ENCODE peak calls at places on chromosome 7, in five cellular contexts. One of them, this sample, is unnamed. For H3K9me3 and H3K4me1, the result is how much of the 10 kb centered on the place peaks cover.

GRCh38 chr7:129644634-129645230 is 33.2 kb downstream of the NRF1 start:
- DNase-seq in esophagus squamous epithelium: no peak
- DNase-seq in adrenal gland: no peak
- DNase-seq in stomach: no peak
- DNase-seq in IMR-90: peak
- DNase-seq in this sample: no peak

GRCh38 chr7:18221377-18222290 is 194.0 kb upstream of the PRPS1L1 start:
- DNase-seq in esophagus squamous epithelium: no peak
- DNase-seq in adrenal gland: no peak
- DNase-seq in stomach: no peak
- DNase-seq in IMR-90: peak
- DNase-seq in this sample: no peak

GRCh38 chr7:4158406-4158805 is 523.7 kb upstream of the FOXK1 start:
- DNase-seq in esophagus squamous epithelium: no peak
- DNase-seq in adrenal gland: no peak
- DNase-seq in stomach: no peak
- DNase-seq in IMR-90: no peak
- DNase-seq in this sample: no peak

GRCh38 chr7:140810830-140811556 is 113.7 kb downstream of the BRAF start:
- DNase-seq in esophagus squamous epithelium: no peak
- DNase-seq in adrenal gland: peak
- DNase-seq in stomach: peak
- DNase-seq in IMR-90: peak
- DNase-seq in this sample: peak

GRCh38 chr7:73833251-73833919 is 2.6 kb downstream of the CLDN4 start:
- DNase-seq in esophagus squamous epithelium: no peak
- DNase-seq in adrenal gland: no peak
- DNase-seq in stomach: no peak
- DNase-seq in IMR-90: no peak
- DNase-seq in this sample: peak

GRCh38 chr7:127135871-127136485 is 116.8 kb downstream of the GRM8 start:
- DNase-seq in esophagus squamous epithelium: no peak
- DNase-seq in adrenal gland: no peak
- DNase-seq in stomach: no peak
- DNase-seq in IMR-90: no peak
- DNase-seq in this sample: no peak

GRCh38 chr7:113159746-113160339 is 41.5 kb upstream of the SMIM30 start:
- DNase-seq in esophagus squamous epithelium: no peak
- DNase-seq in adrenal gland: no peak
- DNase-seq in stomach: no peak
- DNase-seq in IMR-90: peak
- DNase-seq in this sample: peak

GRCh38 chr7:129599174-129599573 is 12.3 kb upstream of the NRF1 start:
- DNase-seq in esophagus squamous epithelium: no peak
- DNase-seq in adrenal gland: no peak
- DNase-seq in stomach: no peak
- DNase-seq in IMR-90: no peak
- DNase-seq in this sample: no peak

GRCh38 chr7:41584746-41585145 is 118.1 kb downstream of the INHBA start:
- DNase-seq in esophagus squamous epithelium: no peak
- DNase-seq in adrenal gland: no peak
- DNase-seq in stomach: no peak
- DNase-seq in IMR-90: peak
- DNase-seq in this sample: no peak

GRCh38 chr7:5295039-5296014 is 12.6 kb downstream of the SLC29A4 start:
- DNase-seq in esophagus squamous epithelium: no peak
- DNase-seq in adrenal gland: no peak
- DNase-seq in stomach: no peak
- DNase-seq in IMR-90: no peak
- DNase-seq in this sample: no peak

GRCh38 chr7:129740574-129740973 is 129.1 kb downstream of the NRF1 start:
- DNase-seq in esophagus squamous epithelium: no peak
- DNase-seq in adrenal gland: no peak
- DNase-seq in stomach: no peak
- DNase-seq in IMR-90: no peak
- DNase-seq in this sample: no peak

GRCh38 chr7:5429857-5430611 is 6.4 kb upstream of the TNRC18 start:
- DNase-seq in esophagus squamous epithelium: no peak
- DNase-seq in adrenal gland: peak
- DNase-seq in stomach: peak
- DNase-seq in IMR-90: peak
- DNase-seq in this sample: no peak

GRCh38 chr7:424961-425793 is 94.5 kb downstream of the PDGFA start:
- DNase-seq in esophagus squamous epithelium: no peak
- DNase-seq in adrenal gland: peak
- DNase-seq in stomach: no peak
- DNase-seq in IMR-90: no peak
- DNase-seq in this sample: no peak

GRCh38 chr7:45211066-45211465 is 53.5 kb downstream of the RAMP3 start:
- DNase-seq in esophagus squamous epithelium: no peak
- DNase-seq in adrenal gland: peak
- DNase-seq in stomach: no peak
- DNase-seq in IMR-90: no peak
- DNase-seq in this sample: no peak

GRCh38 chr7:112864380-112864779 is 74.2 kb upstream of the TMEM168 start:
- DNase-seq in esophagus squamous epithelium: no peak
- DNase-seq in adrenal gland: no peak
- DNase-seq in stomach: no peak
- DNase-seq in IMR-90: no peak
- DNase-seq in this sample: no peak

GRCh38 chr7:149070372-149071140 is 20.0 kb downstream of the ZNF786 start:
- DNase-seq in esophagus squamous epithelium: no peak
- DNase-seq in adrenal gland: no peak
- DNase-seq in stomach: no peak
- DNase-seq in IMR-90: no peak
- DNase-seq in this sample: no peak

GRCh38 chr7:158448701-158449100 is 138.9 kb downstream of the PTPRN2 start:
- DNase-seq in esophagus squamous epithelium: no peak
- DNase-seq in adrenal gland: peak
- DNase-seq in stomach: no peak
- DNase-seq in IMR-90: no peak
- DNase-seq in this sample: no peak

GRCh38 chr7:55065079-55065478 is 46.3 kb downstream of the EGFR start:
- DNase-seq in esophagus squamous epithelium: no peak
- DNase-seq in adrenal gland: peak
- DNase-seq in stomach: no peak
- DNase-seq in IMR-90: peak
- DNase-seq in this sample: peak

GRCh38 chr7:88339195-88339922 is 32.7 kb upstream of the STEAP4 start:
- DNase-seq in esophagus squamous epithelium: no peak
- DNase-seq in adrenal gland: no peak
- DNase-seq in stomach: no peak
- DNase-seq in IMR-90: no peak
- DNase-seq in this sample: no peak

GRCh38 chr7:154577141-154577540 is 425.8 kb downstream of the PAXIP1 start:
- DNase-seq in esophagus squamous epithelium: no peak
- DNase-seq in adrenal gland: no peak
- DNase-seq in stomach: no peak
- DNase-seq in IMR-90: no peak
- DNase-seq in this sample: no peak
- H3K9me3 ChIP-seq in esophagus squamous epithelium: under half
- H3K9me3 ChIP-seq in adrenal gland: under half
- H3K9me3 ChIP-seq in stomach: under half
- H3K9me3 ChIP-seq in IMR-90: half or more
- H3K9me3 ChIP-seq in this sample: under half

GRCh38 chr7:47572939-47573757 is 8.8 kb downstream of the TNS3 start:
- DNase-seq in esophagus squamous epithelium: no peak
- DNase-seq in adrenal gland: no peak
- DNase-seq in stomach: peak
- DNase-seq in IMR-90: no peak
- DNase-seq in this sample: peak

GRCh38 chr7:47572101-47572460 is 9.8 kb downstream of the TNS3 start:
- DNase-seq in esophagus squamous epithelium: no peak
- DNase-seq in adrenal gland: peak
- DNase-seq in stomach: no peak
- DNase-seq in IMR-90: no peak
- DNase-seq in this sample: no peak

GRCh38 chr7:47571355-47572100 is 10.4 kb downstream of the TNS3 start:
- DNase-seq in esophagus squamous epithelium: no peak
- DNase-seq in adrenal gland: peak
- DNase-seq in stomach: peak
- DNase-seq in IMR-90: peak
- DNase-seq in this sample: peak

GRCh38 chr7:47568569-47568968 is 13.3 kb downstream of the TNS3 start:
- DNase-seq in esophagus squamous epithelium: no peak
- DNase-seq in adrenal gland: peak
- DNase-seq in stomach: no peak
- DNase-seq in IMR-90: no peak
- DNase-seq in this sample: peak

GRCh38 chr7:47570649-47571050 is 11.3 kb downstream of the TNS3 start:
- DNase-seq in esophagus squamous epithelium: no peak
- DNase-seq in adrenal gland: no peak
- DNase-seq in stomach: no peak
- DNase-seq in IMR-90: peak
- DNase-seq in this sample: peak
- H3K4me1 ChIP-seq in esophagus squamous epithelium: under half
- H3K4me1 ChIP-seq in adrenal gland: half or more
- H3K4me1 ChIP-seq in stomach: half or more
- H3K4me1 ChIP-seq in IMR-90: under half
- H3K4me1 ChIP-seq in this sample: half or more

GRCh38 chr7:100100420-100101015 is 679 bp downstream of the MCM7 start:
- DNase-seq in esophagus squamous epithelium: peak
- DNase-seq in adrenal gland: peak
- DNase-seq in stomach: peak
- DNase-seq in IMR-90: peak
- DNase-seq in this sample: peak
- TF ChIP-seq POLR2A in esophagus squamous epithelium: no peak
- TF ChIP-seq POLR2A in adrenal gland: no peak
- TF ChIP-seq POLR2A in stomach: no peak
- TF ChIP-seq POLR2A in IMR-90: peak
- TF ChIP-seq POLR2A in this sample: peak

DNA sequence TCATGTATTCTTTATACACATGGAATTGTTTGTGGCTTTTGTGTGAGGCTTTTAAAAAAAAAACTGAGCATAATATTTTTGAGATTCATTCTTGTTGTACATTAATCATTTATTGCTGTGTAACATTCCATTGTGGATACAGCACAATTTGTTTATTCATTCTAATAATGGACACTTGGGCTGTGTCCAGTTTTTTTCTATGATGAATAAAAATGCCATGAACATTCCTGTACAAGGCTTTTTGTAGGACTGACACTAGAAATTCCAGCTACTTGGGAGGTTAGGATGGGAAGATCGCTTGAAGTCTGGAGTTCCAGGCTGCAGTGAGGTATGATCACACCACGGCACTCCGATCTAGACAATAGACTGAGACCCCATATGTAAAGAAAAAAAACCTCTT is 254.3 kb upstream of the CACNA2D1 start:
- DNase-seq in esophagus squamous epithelium: no peak
- DNase-seq in adrenal gland: no peak
- DNase-seq in stomach: no peak
- DNase-seq in IMR-90: peak
- DNase-seq in this sample: no peak
- H3K9me3 ChIP-seq in esophagus squamous epithelium: under half
- H3K9me3 ChIP-seq in adrenal gland: under half
- H3K9me3 ChIP-seq in stomach: under half
- H3K9me3 ChIP-seq in IMR-90: under half
- H3K9me3 ChIP-seq in this sample: under half

This sample was measured in body of pancreas.